ENCODE peak calls at places on chromosomes 7 and 10, in five cellular contexts. One of them, this sample, is unnamed.

GRCh38 chr7:77331938-77332695 is 84.0 kb downstream of the GSAP start:
- DNase-seq in trophoblast cell: peak; percentile 72
- DNase-seq in neuronal stem cell: peak; percentile 63
- DNase-seq in H1: peak; percentile 15
- DNase-seq in mesenchymal stem cell: peak; percentile 90
- DNase-seq in this sample: peak; percentile 60

GRCh38 chr10:115988380-115988779 is 284.6 kb downstream of the GFRA1 start:
- DNase-seq in trophoblast cell: no peak
- DNase-seq in neuronal stem cell: no peak
- DNase-seq in H1: no peak
- DNase-seq in mesenchymal stem cell: no peak
- DNase-seq in this sample: no peak

GRCh38 chr7:3294432-3295100 is 6.5 kb upstream of the SDK1 start:
- DNase-seq in trophoblast cell: no peak
- DNase-seq in neuronal stem cell: no peak
- DNase-seq in H1: no peak
- DNase-seq in mesenchymal stem cell: no peak
- DNase-seq in this sample: peak; percentile 71

GRCh38 chr10:64091889-64092288 is 570.7 kb downstream of the REEP3 start:
- DNase-seq in trophoblast cell: no peak
- DNase-seq in neuronal stem cell: no peak
- DNase-seq in H1: no peak
- DNase-seq in mesenchymal stem cell: peak; percentile 4
- DNase-seq in this sample: no peak

GRCh38 chr10:93181249-93181928 is 107.7 kb downstream of the CYP26A1 start:
- DNase-seq in trophoblast cell: peak; percentile 82
- DNase-seq in neuronal stem cell: no peak
- DNase-seq in H1: no peak
- DNase-seq in mesenchymal stem cell: no peak
- DNase-seq in this sample: no peak

GRCh38 chr7:111796671-111797070 is 234.4 kb upstream of the IMMP2L start:
- DNase-seq in trophoblast cell: no peak
- DNase-seq in neuronal stem cell: peak; percentile 15
- DNase-seq in H1: no peak
- DNase-seq in mesenchymal stem cell: peak; percentile 20
- DNase-seq in this sample: no peak

GRCh38 chr10:57898231-57898630 is 369.5 kb downstream of the IPMK start:
- DNase-seq in trophoblast cell: peak; percentile 14
- DNase-seq in neuronal stem cell: no peak
- DNase-seq in H1: peak; percentile 10
- DNase-seq in mesenchymal stem cell: no peak
- DNase-seq in this sample: peak; percentile 82

GRCh38 chr10:22620929-22621328 is 93.4 kb downstream of the PIP4K2A start:
- DNase-seq in trophoblast cell: no peak
- DNase-seq in neuronal stem cell: no peak
- DNase-seq in H1: no peak
- DNase-seq in mesenchymal stem cell: no peak
- DNase-seq in this sample: no peak

GRCh38 chr7:90251304-90251635 is 6.3 kb downstream of the CFAP69 start:
- DNase-seq in trophoblast cell: no peak
- DNase-seq in neuronal stem cell: no peak
- DNase-seq in H1: no peak
- DNase-seq in mesenchymal stem cell: no peak
- DNase-seq in this sample: no peak

GRCh38 chr7:130938661-130939060 is 204.7 kb upstream of the KLF14 start:
- DNase-seq in trophoblast cell: no peak
- DNase-seq in neuronal stem cell: no peak
- DNase-seq in H1: no peak
- DNase-seq in mesenchymal stem cell: no peak
- DNase-seq in this sample: no peak

GRCh38 chr10:50469288-50469687 is 154.5 kb downstream of the SGMS1 start:
- DNase-seq in trophoblast cell: no peak
- DNase-seq in neuronal stem cell: no peak
- DNase-seq in H1: no peak
- DNase-seq in mesenchymal stem cell: no peak
- DNase-seq in this sample: no peak

GRCh38 chr10:121281576-121281975 is 316.7 kb downstream of the FGFR2 start:
- DNase-seq in trophoblast cell: peak; percentile 9
- DNase-seq in neuronal stem cell: no peak
- DNase-seq in H1: no peak
- DNase-seq in mesenchymal stem cell: no peak
- DNase-seq in this sample: no peak

GRCh38 chr10:89064764-89065163 is 74.2 kb downstream of the FAS start:
- DNase-seq in trophoblast cell: no peak
- DNase-seq in neuronal stem cell: no peak
- DNase-seq in H1: no peak
- DNase-seq in mesenchymal stem cell: peak; percentile 58
- DNase-seq in this sample: no peak

GRCh38 chr7:13262929-13263530 is 575.6 kb downstream of the ARL4A start:
- DNase-seq in trophoblast cell: no peak
- DNase-seq in neuronal stem cell: peak; percentile 20
- DNase-seq in H1: no peak
- DNase-seq in mesenchymal stem cell: peak; percentile 56
- DNase-seq in this sample: no peak

GRCh38 chr7:55590517-55591281 is 18.4 kb upstream of the VOPP1 start:
- DNase-seq in trophoblast cell: no peak
- DNase-seq in neuronal stem cell: no peak
- DNase-seq in H1: no peak
- DNase-seq in mesenchymal stem cell: no peak
- DNase-seq in this sample: no peak

GRCh38 chr7:25619963-25620799 is 391.9 kb upstream of the NPVF start:
- DNase-seq in trophoblast cell: no peak
- DNase-seq in neuronal stem cell: no peak
- DNase-seq in H1: no peak
- DNase-seq in mesenchymal stem cell: peak; percentile 44
- DNase-seq in this sample: no peak

GRCh38 chr7:158860394-158860793 is 4.0 kb downstream of the DYNC2I1 start:
- DNase-seq in trophoblast cell: no peak
- DNase-seq in neuronal stem cell: no peak
- DNase-seq in H1: no peak
- DNase-seq in mesenchymal stem cell: no peak
- DNase-seq in this sample: no peak

GRCh38 chr7:98066934-98067507 is 39.6 kb upstream of the LMTK2 start:
- DNase-seq in trophoblast cell: peak; percentile 92
- DNase-seq in neuronal stem cell: no peak
- DNase-seq in H1: no peak
- DNase-seq in mesenchymal stem cell: no peak
- DNase-seq in this sample: no peak

GRCh38 chr10:128222317-128222849 is 96.2 kb upstream of the MKI67 start:
- DNase-seq in trophoblast cell: no peak
- DNase-seq in neuronal stem cell: no peak
- DNase-seq in H1: no peak
- DNase-seq in mesenchymal stem cell: no peak
- DNase-seq in this sample: no peak

GRCh38 chr7:1979591-1980560 is 252.9 kb downstream of the MAD1L1 start:
- DNase-seq in trophoblast cell: no peak
- DNase-seq in neuronal stem cell: no peak
- DNase-seq in H1: no peak
- DNase-seq in mesenchymal stem cell: no peak
- DNase-seq in this sample: peak; percentile 80

GRCh38 chr7:1977059-1977875 is 255.5 kb downstream of the MAD1L1 start:
- DNase-seq in trophoblast cell: no peak
- DNase-seq in neuronal stem cell: no peak
- DNase-seq in H1: no peak
- DNase-seq in mesenchymal stem cell: no peak
- DNase-seq in this sample: no peak

GRCh38 chr7:1981201-1981877 is 251.4 kb downstream of the MAD1L1 start:
- DNase-seq in trophoblast cell: no peak
- DNase-seq in neuronal stem cell: no peak
- DNase-seq in H1: no peak
- DNase-seq in mesenchymal stem cell: no peak
- DNase-seq in this sample: no peak

GRCh38 chr7:1977876-1978441 is 254.8 kb downstream of the MAD1L1 start:
- DNase-seq in trophoblast cell: no peak
- DNase-seq in neuronal stem cell: no peak
- DNase-seq in H1: no peak
- DNase-seq in mesenchymal stem cell: no peak
- DNase-seq in this sample: no peak

GRCh38 chr7:1978656-1979590 is 253.8 kb downstream of the MAD1L1 start:
- DNase-seq in trophoblast cell: no peak
- DNase-seq in neuronal stem cell: no peak
- DNase-seq in H1: no peak
- DNase-seq in mesenchymal stem cell: no peak
- DNase-seq in this sample: no peak
- H2BK12ac ChIP-seq in trophoblast cell: no peak overlapping the region
- H2BK12ac ChIP-seq in neuronal stem cell: no peak overlapping the region
- H2BK12ac ChIP-seq in H1: no peak overlapping the region
- H2BK12ac ChIP-seq in mesenchymal stem cell: no peak overlapping the region
- H2BK12ac ChIP-seq in this sample: no peak overlapping the region

GRCh38 chr7:144516729-144517128 is 113.2 kb upstream of the NOBOX start:
- DNase-seq in trophoblast cell: no peak
- DNase-seq in neuronal stem cell: no peak
- DNase-seq in H1: no peak
- DNase-seq in mesenchymal stem cell: no peak
- DNase-seq in this sample: no peak
- H2BK12ac ChIP-seq in trophoblast cell: no peak overlapping the region
- H2BK12ac ChIP-seq in neuronal stem cell: no peak overlapping the region
- H2BK12ac ChIP-seq in H1: no peak overlapping the region
- H2BK12ac ChIP-seq in mesenchymal stem cell: no peak overlapping the region
- H2BK12ac ChIP-seq in this sample: no peak overlapping the region

GRCh38 chr7:85343484-85343883 is 156.6 kb upstream of the SEMA3D start:
- DNase-seq in trophoblast cell: no peak
- DNase-seq in neuronal stem cell: no peak
- DNase-seq in H1: no peak
- DNase-seq in mesenchymal stem cell: no peak
- DNase-seq in this sample: no peak
- H2BK12ac ChIP-seq in trophoblast cell: no peak overlapping the region
- H2BK12ac ChIP-seq in neuronal stem cell: no peak overlapping the region
- H2BK12ac ChIP-seq in H1: no peak overlapping the region
- H2BK12ac ChIP-seq in mesenchymal stem cell: no peak overlapping the region
- H2BK12ac ChIP-seq in this sample: no peak overlapping the region

DNA sequence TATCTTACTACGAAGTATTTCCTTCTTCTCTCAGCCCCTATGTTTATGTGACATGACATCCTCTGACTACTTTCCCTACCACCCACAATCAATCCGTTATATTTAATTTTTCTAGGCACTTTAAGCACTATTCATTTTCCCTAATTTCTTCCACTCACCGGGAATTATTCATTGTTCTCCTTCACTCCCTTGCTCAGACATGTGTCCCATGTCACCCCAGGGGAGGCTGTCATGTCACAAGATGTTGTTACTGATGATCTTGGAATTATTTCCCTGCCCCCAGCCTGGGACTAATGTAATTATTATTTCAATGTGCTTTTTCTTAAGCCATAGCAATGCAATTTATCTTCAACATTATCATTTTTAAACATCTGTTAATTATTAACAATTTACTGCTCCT is 317.2 kb downstream of the PHF14 start:
- DNase-seq in trophoblast cell: no peak
- DNase-seq in neuronal stem cell: no peak
- DNase-seq in H1: no peak
- DNase-seq in mesenchymal stem cell: no peak
- DNase-seq in this sample: no peak
- H2BK12ac ChIP-seq in trophoblast cell: no peak overlapping the region
- H2BK12ac ChIP-seq in neuronal stem cell: no peak overlapping the region
- H2BK12ac ChIP-seq in H1: no peak overlapping the region
- H2BK12ac ChIP-seq in mesenchymal stem cell: no peak overlapping the region
- H2BK12ac ChIP-seq in this sample: no peak overlapping the region

GRCh38 chr10:130485958-130486680 is 349.9 kb downstream of the GLRX3 start:
- DNase-seq in trophoblast cell: no peak
- DNase-seq in neuronal stem cell: no peak
- DNase-seq in H1: no peak
- DNase-seq in mesenchymal stem cell: no peak
- DNase-seq in this sample: no peak

GRCh38 chr10:130485241-130485957 is 349.2 kb downstream of the GLRX3 start:
- DNase-seq in trophoblast cell: no peak
- DNase-seq in neuronal stem cell: no peak
- DNase-seq in H1: no peak
- DNase-seq in mesenchymal stem cell: no peak
- DNase-seq in this sample: no peak

GRCh38 chr10:130484131-130484911 is 348.1 kb downstream of the GLRX3 start:
- DNase-seq in trophoblast cell: no peak
- DNase-seq in neuronal stem cell: no peak
- DNase-seq in H1: no peak
- DNase-seq in mesenchymal stem cell: no peak
- DNase-seq in this sample: no peak

GRCh38 chr10:130484912-130485180 is 348.7 kb downstream of the GLRX3 start:
- DNase-seq in trophoblast cell: no peak
- DNase-seq in neuronal stem cell: no peak
- DNase-seq in H1: no peak
- DNase-seq in mesenchymal stem cell: no peak
- DNase-seq in this sample: no peak

GRCh38 chr10:130487562-130487961 is 351.4 kb downstream of the GLRX3 start:
- DNase-seq in trophoblast cell: no peak
- DNase-seq in neuronal stem cell: no peak
- DNase-seq in H1: no peak
- DNase-seq in mesenchymal stem cell: no peak
- DNase-seq in this sample: no peak
- H2BK12ac ChIP-seq in trophoblast cell: peak overlapping the region; percentile 28
- H2BK12ac ChIP-seq in neuronal stem cell: no peak overlapping the region
- H2BK12ac ChIP-seq in H1: no peak overlapping the region
- H2BK12ac ChIP-seq in mesenchymal stem cell: no peak overlapping the region
- H2BK12ac ChIP-seq in this sample: no peak overlapping the region

DNA sequence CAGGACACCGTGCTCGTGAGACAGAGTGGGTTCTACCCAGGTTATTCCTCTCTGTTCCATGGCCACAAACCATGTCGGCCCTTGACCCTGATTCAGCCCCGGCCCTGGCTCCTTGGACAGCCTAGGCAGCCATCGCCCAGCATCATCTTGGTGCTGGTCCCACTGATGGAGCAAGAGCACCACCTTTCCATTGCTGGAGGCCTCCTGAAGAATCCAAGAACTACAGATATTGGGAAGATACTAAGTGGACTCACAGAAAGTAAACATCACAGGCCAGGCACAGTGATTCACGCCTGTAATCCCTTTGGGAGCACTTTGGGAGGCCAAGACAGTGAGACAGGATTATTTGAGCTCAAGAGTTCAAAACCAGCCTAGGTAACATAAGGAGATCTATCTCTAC is 125.1 kb downstream of the NT5C2 start:
- DNase-seq in trophoblast cell: no peak
- DNase-seq in neuronal stem cell: no peak
- DNase-seq in H1: no peak
- DNase-seq in mesenchymal stem cell: peak; percentile 44
- DNase-seq in this sample: no peak
- H2BK12ac ChIP-seq in trophoblast cell: no peak overlapping the region
- H2BK12ac ChIP-seq in neuronal stem cell: no peak overlapping the region
- H2BK12ac ChIP-seq in H1: no peak overlapping the region
- H2BK12ac ChIP-seq in mesenchymal stem cell: no peak overlapping the region
- H2BK12ac ChIP-seq in this sample: no peak overlapping the region